ENCODE peak calls at places on chromosome 11, in ten cellular contexts. S, B, C, J, E, D, H, I, Y and X are unnamed samples.

GRCh38 chr11:789951-790350 is at the start of gene CEND1:
- DNase-seq in S (no peak), B (peak), C (peak), J (no peak), E (peak), D (peak), H (no peak), I (peak), Y (no peak), X (peak)

GRCh38 chr11:120828847-120829246 is 195.1 kb upstream of the TBCEL start:
- DNase-seq in S (no peak), B (no peak), C (no peak), J (peak), E (no peak), D (no peak), H (no peak), I (no peak), Y (no peak), X (no peak)

GRCh38 chr11:119509969-119510401 is 87.0 kb upstream of the THY1 start:
- DNase-seq in S (no peak), B (peak), C (no peak), J (no peak), E (peak), D (peak), H (peak), I (no peak), Y (no peak), X (no peak)

GRCh38 chr11:96189351-96189750 is 153.6 kb downstream of the MAML2 start:
- DNase-seq in S (no peak), B (no peak), C (no peak), J (no peak), E (no peak), D (no peak), H (no peak), I (no peak), Y (no peak), X (no peak)

GRCh38 chr11:13269775-13270174 is 7.8 kb upstream of the BMAL1 start:
- DNase-seq in S (no peak), B (no peak), C (no peak), J (no peak), E (no peak), D (no peak), H (no peak), I (no peak), Y (no peak), X (no peak)

GRCh38 chr11:109424893-109425292 is 2.9 kb downstream of the C11orf87 start:
- DNase-seq in S (no peak), B (no peak), C (no peak), J (no peak), E (no peak), D (no peak), H (no peak), I (no peak), Y (peak), X (no peak)

GRCh38 chr11:126147268-126148111 is 64.0 kb downstream of the RPUSD4 start:
- DNase-seq in S (no peak), B (no peak), C (no peak), J (peak), E (no peak), D (no peak), H (peak), I (no peak), Y (no peak), X (no peak)

GRCh38 chr11:5129457-5129877 is 8.7 kb downstream of the OR52A5 start:
- DNase-seq in S (no peak), B (no peak), C (no peak), J (no peak), E (no peak), D (peak), H (no peak), I (no peak), Y (no peak), X (no peak)

GRCh38 chr11:102431404-102431803 is 21.2 kb downstream of the TMEM123 start:
- DNase-seq in S (no peak), B (no peak), C (no peak), J (no peak), E (no peak), D (no peak), H (no peak), I (no peak), Y (no peak), X (no peak)

GRCh38 chr11:91513734-91514133 is 710.9 kb upstream of the FAT3 start:
- DNase-seq in S (no peak), B (no peak), C (no peak), J (no peak), E (no peak), D (no peak), H (no peak), I (no peak), Y (no peak), X (peak)

GRCh38 chr11:67372232-67372992 is 986 bp downstream of the CLCF1 start:
- DNase-seq in S (no peak), B (no peak), C (no peak), J (peak), E (no peak), D (no peak), H (no peak), I (no peak), Y (no peak), X (no peak)

GRCh38 chr11:1263036-1263435 is 40.2 kb downstream of the MUC5B start:
- DNase-seq in S (no peak), B (no peak), C (no peak), J (peak), E (peak), D (no peak), H (no peak), I (no peak), Y (no peak), X (no peak)

GRCh38 chr11:45045692-45046471 is 95.2 kb upstream of the TP53I11 start:
- DNase-seq in S (no peak), B (no peak), C (no peak), J (peak), E (no peak), D (peak), H (peak), I (no peak), Y (peak), X (peak)